ENCODE peak calls at places on chromosome 20, in ten cellular contexts. K, L, D, X, G, S, V, N, T and E are unnamed samples.

GRCh38 chr20:46827718-46828458 is 66.8 kb upstream of the EYA2 start:
- DNase-seq in K (no peak), X (no peak), T (no peak), V (no peak), N (no peak), L (no peak), S (no peak), G (no peak), D (no peak), E (no peak)

GRCh38 chr20:49610701-49611538 is 43.0 kb upstream of the PTGIS start:
- DNase-seq in X (peak; percentile 81), V (peak; percentile 69), S (peak; percentile 27), K (peak; percentile 78), T (peak; percentile 85), D (peak; percentile 63), G (peak; percentile 69), N (peak; percentile 87), L (peak; percentile 81), E (peak; percentile 67)

GRCh38 chr20:17936791-17937687 is 31.6 kb downstream of the SNX5 start:
- DNase-seq in T (peak; percentile 66), G (no peak), V (no peak), L (peak; percentile 80), D (peak; percentile 73), X (peak; percentile 81), K (no peak), S (peak; percentile 79), N (peak; percentile 93), E (no peak)

GRCh38 chr20:24651171-24651972 is 181.9 kb downstream of the SYNDIG1 start:
- DNase-seq in G (no peak), S (peak; percentile 63), K (peak; percentile 10), D (peak; percentile 79), T (no peak), L (peak; percentile 92), N (peak; percentile 38), V (no peak), X (no peak), E (no peak)

GRCh38 chr20:47749367-47749766 is 35.9 kb downstream of the SULF2 start:
- DNase-seq in D (peak; percentile 56), T (no peak), N (no peak), G (no peak), S (no peak), K (no peak), V (no peak), L (no peak), X (peak; percentile 47), E (no peak)

GRCh38 chr20:49790077-49790798 is 22.4 kb upstream of the SLC9A8 start:
- DNase-seq in K (no peak), T (no peak), G (no peak), N (no peak), D (peak; percentile 88), L (peak; percentile 59), S (peak; percentile 73), X (peak; percentile 38), V (no peak), E (no peak)

GRCh38 chr20:17314262-17314661 is 87.4 kb downstream of the PCSK2 start:
- DNase-seq in D (no peak), X (no peak), V (no peak), S (no peak), N (no peak), K (no peak), L (no peak), T (no peak), G (no peak), E (no peak)

GRCh38 chr20:25389381-25389857 is 1.2 kb downstream of the ABHD12 start:
- DNase-seq in V (no peak), S (peak; percentile 23), X (no peak), L (peak; percentile 70), N (no peak), K (no peak), D (peak; percentile 34), G (no peak), T (peak; percentile 28), E (no peak)

GRCh38 chr20:63568986-63569949 is 4.8 kb downstream of the HELZ2 start:
- DNase-seq in D (no peak), S (no peak), T (no peak), N (no peak), K (no peak), V (no peak), L (no peak), G (peak; percentile 22), X (no peak), E (no peak)

GRCh38 chr20:17966432-17967312 is 1.9 kb downstream of the SNX5 start:
- DNase-seq in V (peak; percentile 33), X (no peak), D (peak; percentile 64), G (no peak), T (no peak), S (peak; percentile 25), K (no peak), N (no peak), L (peak; percentile 74), E (peak; percentile 62)

GRCh38 chr20:18430172-18430826 is 36.5 kb downstream of the DZANK1 start:
- DNase-seq in V (no peak), K (no peak), X (no peak), D (no peak), L (no peak), T (peak; percentile 41), N (no peak), G (no peak), S (no peak), E (no peak)

GRCh38 chr20:8344106-8344505 is 212.0 kb downstream of the PLCB1 start:
- DNase-seq in S (no peak), K (no peak), D (no peak), X (no peak), G (no peak), L (no peak), V (no peak), T (no peak), N (no peak), E (no peak)

GRCh38 chr20:58405504-58406291 is 16.7 kb downstream of the VAPB start:
- DNase-seq in T (no peak), K (no peak), X (no peak), V (no peak), S (no peak), D (peak; percentile 24), G (no peak), L (no peak), N (no peak), E (no peak)

GRCh38 chr20:46222521-46223007 is 85.7 kb downstream of the CDH22 start:
- DNase-seq in G (no peak), L (no peak), K (no peak), S (no peak), D (peak; percentile 21), X (peak; percentile 87), N (no peak), V (no peak), T (no peak), E (no peak)

GRCh38 chr20:34129518-34130162 is 17.6 kb upstream of the EIF2S2 start:
- DNase-seq in N (peak; percentile 70), D (peak; percentile 83), K (peak; percentile 40), G (peak; percentile 48), L (peak; percentile 81), X (peak; percentile 41), T (peak; percentile 67), S (peak; percentile 68), V (peak; percentile 64), E (peak; percentile 71)
- H3K4me3 ChIP-seq in N (no peak overlapping the region), D (no peak overlapping the region), K (no peak overlapping the region), G (no peak overlapping the region), L (no peak overlapping the region), X (no peak overlapping the region), T (no peak overlapping the region), S (no peak overlapping the region), V (peak overlapping the region; percentile 29), E (no peak overlapping the region)

GRCh38 chr20:53100476-53100911 is 128.3 kb downstream of the TSHZ2 start:
- DNase-seq in D (peak; percentile 63), X (no peak), V (no peak), L (peak; percentile 50), G (no peak), T (no peak), K (no peak), S (no peak), N (no peak), E (no peak)
- H3K27ac ChIP-seq in D (peak overlapping the region; percentile 92), X (no peak overlapping the region), V (no peak overlapping the region), L (peak overlapping the region; percentile 8), G (no peak overlapping the region), T (no peak overlapping the region), K (no peak overlapping the region), S (no peak overlapping the region), N (no peak overlapping the region), E (no peak overlapping the region)

GRCh38 chr20:3275966-3276365 is 37.0 kb upstream of the SLC4A11 start:
- DNase-seq in K (no peak), L (peak; percentile 11), N (no peak), V (no peak), S (no peak), T (no peak), X (no peak), D (peak; percentile 39), G (no peak), E (no peak)

GRCh38 chr20:3275064-3275935 is 36.3 kb upstream of the SLC4A11 start:
- DNase-seq in V (no peak), T (no peak), G (no peak), K (no peak), L (no peak), D (no peak), S (no peak), X (no peak), N (no peak), E (no peak)

GRCh38 chr20:3273371-3273770 is 34.4 kb upstream of the SLC4A11 start:
- DNase-seq in S (no peak), X (no peak), V (no peak), K (no peak), G (no peak), D (no peak), N (no peak), L (no peak), T (no peak), E (no peak)

DNA sequence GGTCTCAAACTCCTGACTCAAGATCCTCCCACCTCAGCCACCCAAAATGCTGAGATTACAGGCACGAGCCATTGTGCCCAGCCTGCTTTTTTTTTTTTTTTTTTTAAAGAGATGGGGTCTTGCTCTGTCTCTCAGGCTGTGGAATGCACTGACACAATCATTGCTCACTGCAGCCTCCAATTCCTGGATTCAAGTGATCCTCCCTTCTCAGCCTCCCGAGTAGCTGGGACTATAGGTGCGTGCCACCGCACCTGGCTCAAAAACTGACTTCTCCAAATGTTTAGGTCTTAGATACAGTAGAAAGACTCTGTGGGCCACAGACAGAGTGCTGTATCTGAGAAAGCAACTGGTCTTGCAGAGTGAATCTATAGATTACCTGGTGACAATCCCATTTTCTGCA is 31.1 kb upstream of the SLC4A11 start:
- DNase-seq in N (no peak), X (no peak), G (no peak), T (no peak), V (no peak), L (no peak), K (no peak), S (no peak), D (no peak), E (no peak)
- H3K36me3 ChIP-seq in N (peaks cover 86% of the 10 kb centered on the region), X (peaks cover 96% of the 10 kb centered on the region), G (no peaks in the 10 kb centered on the region), T (no peaks in the 10 kb centered on the region), V (no peaks in the 10 kb centered on the region), L (peaks cover 24% of the 10 kb centered on the region), K (no peaks in the 10 kb centered on the region), S (peaks cover 23% of the 10 kb centered on the region), D (peaks cover 11% of the 10 kb centered on the region), E (no peaks in the 10 kb centered on the region)

DNA sequence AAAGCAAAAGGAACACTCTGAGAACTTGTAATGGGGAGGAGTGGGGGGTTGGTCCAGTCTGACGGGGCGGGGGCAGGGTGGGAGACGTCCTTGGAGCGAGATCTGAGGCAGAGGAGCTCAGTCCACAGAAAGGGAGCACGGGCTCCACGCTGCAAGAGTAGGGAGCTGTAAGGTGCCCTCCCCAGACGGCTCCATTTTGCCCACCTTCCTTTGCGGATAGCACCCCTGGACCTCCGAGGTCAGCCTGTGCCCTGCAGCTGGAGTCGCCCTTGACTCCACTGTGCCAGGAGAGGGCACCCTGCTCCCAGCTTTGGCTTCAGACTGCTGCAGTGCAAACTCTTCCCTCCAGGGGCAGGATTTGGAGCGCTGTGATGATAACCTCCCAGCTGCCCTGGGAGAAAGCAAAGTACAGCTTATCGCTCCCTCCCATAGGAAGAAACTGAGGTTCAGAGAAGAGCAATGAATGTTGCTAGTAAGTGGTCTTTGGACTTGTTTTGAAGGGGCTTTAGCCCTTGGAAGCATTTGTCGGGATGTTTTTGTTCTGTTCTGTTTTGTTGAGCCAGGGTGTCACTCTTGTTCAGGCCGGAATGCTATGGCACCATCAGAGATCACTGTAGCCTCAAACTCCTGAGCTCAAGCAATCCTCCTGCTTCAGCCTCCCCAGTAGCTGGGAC is 9.5 kb upstream of the AHCY start:
- DNase-seq in N (peak; percentile 91), T (peak; percentile 95), L (peak; percentile 93), V (peak; percentile 92), K (peak; percentile 88), G (peak; percentile 86), D (peak; percentile 89), S (peak; percentile 77), X (peak; percentile 89), E (peak; percentile 86)
- H3K4me3 ChIP-seq in N (no peak overlapping the region), T (peak overlapping the region; percentile 26), L (peak overlapping the region; percentile 45), V (peak overlapping the region; percentile 46), K (no peak overlapping the region), G (no peak overlapping the region), D (no peak overlapping the region), S (peak overlapping the region; percentile 42), X (peak overlapping the region; percentile 45), E (no peak overlapping the region)